ENCODE peak calls at places on chromosomes 7 and 10, in eight cellular contexts. R is upper lobe of left lung, F is HepG2, M is transverse colon, Y is SK-N-SH, J is sigmoid colon, W is suprapubic skin, I is GM12878. P is an unnamed sample.

GRCh38 chr7:50783304-50783703 is 608 bp upstream of the GRB10 start:
- DNase-seq in R (no peak), F (no peak), M (no peak), Y (no peak), J (no peak), W (no peak), I (no peak), P (no peak)

GRCh38 chr7:152618427-152618826 is 57.5 kb downstream of the XRCC2 start:
- DNase-seq in R (no peak), F (no peak), M (no peak), Y (no peak), J (no peak), W (no peak), I (no peak), P (no peak)

GRCh38 chr7:146781352-146782116 is 664.9 kb downstream of the CNTNAP2 start:
- DNase-seq in R (no peak), F (no peak), M (no peak), Y (no peak), J (no peak), W (no peak), I (no peak), P (no peak)

GRCh38 chr7:50854831-50855230 is 72.1 kb upstream of the GRB10 start:
- DNase-seq in R (no peak), F (no peak), M (no peak), Y (no peak), J (no peak), W (no peak), I (no peak), P (no peak)

GRCh38 chr10:131337656-131338055 is 26.1 kb upstream of the TCERG1L start:
- DNase-seq in R (no peak), F (no peak), M (no peak), Y (no peak), J (no peak), W (no peak), I (no peak), P (no peak)

GRCh38 chr10:129883029-129883428 is 81.0 kb downstream of the EBF3 start:
- DNase-seq in R (no peak), F (no peak), M (no peak), Y (no peak), J (no peak), W (no peak), I (no peak), P (no peak)

GRCh38 chr7:19352271-19352670 is 207.1 kb upstream of the FERD3L start:
- DNase-seq in R (no peak), F (no peak), M (no peak), Y (no peak), J (no peak), W (no peak), I (no peak), P (no peak)

GRCh38 chr10:55311823-55312431 is 510.9 kb upstream of the PCDH15 start:
- DNase-seq in R (no peak), F (no peak), M (no peak), Y (peak; percentile 14), J (no peak), W (no peak), I (no peak), P (no peak)

GRCh38 chr7:137757146-137757925 is 89.4 kb downstream of the DGKI start:
- DNase-seq in R (no peak), F (no peak), M (no peak), Y (no peak), J (no peak), W (no peak), I (no peak), P (no peak)

GRCh38 chr10:115171392-115171960 is 78.3 kb downstream of the ATRNL1 start:
- DNase-seq in R (no peak), F (no peak), M (no peak), Y (peak; percentile 3), J (no peak), W (no peak), I (no peak), P (no peak)

GRCh38 chr10:121990015-121990677 is 1.2 kb downstream of the TACC2 start:
- DNase-seq in R (no peak), F (no peak), M (peak; percentile 62), Y (no peak), J (no peak), W (no peak), I (no peak), P (peak; percentile 60)

GRCh38 chr7:43522406-43523156 is 60.3 kb upstream of the STK17A start:
- DNase-seq in R (no peak), F (no peak), M (no peak), Y (no peak), J (no peak), W (no peak), I (no peak), P (no peak)

GRCh38 chr10:48796846-48797245 is 112.2 kb downstream of the WDFY4 start:
- DNase-seq in R (no peak), F (no peak), M (no peak), Y (no peak), J (no peak), W (no peak), I (no peak), P (no peak)

GRCh38 chr10:30705625-30706149 is 76.1 kb upstream of the LYZL2 start:
- DNase-seq in R (no peak), F (no peak), M (no peak), Y (peak; percentile 15), J (no peak), W (no peak), I (peak; percentile 25), P (no peak)

GRCh38 chr7:151088856-151089699 is 2.8 kb downstream of the AGAP3 start:
- DNase-seq in R (peak; percentile 87), F (peak; percentile 73), M (peak; percentile 62), Y (no peak), J (peak; percentile 93), W (peak; percentile 92), I (no peak), P (peak; percentile 62)

GRCh38 chr7:42247301-42247700 is 10.3 kb upstream of the GLI3 start:
- DNase-seq in R (no peak), F (peak; percentile 19), M (no peak), Y (no peak), J (no peak), W (no peak), I (no peak), P (no peak)

GRCh38 chr7:92250603-92251002 is 4.8 kb downstream of the ANKIB1 start:
- DNase-seq in R (no peak), F (no peak), M (no peak), Y (no peak), J (no peak), W (no peak), I (no peak), P (no peak)

GRCh38 chr10:90484518-90484917 is 373.3 kb downstream of the HTR7 start:
- DNase-seq in R (no peak), F (no peak), M (no peak), Y (no peak), J (no peak), W (no peak), I (no peak), P (no peak)

GRCh38 chr7:37160656-37161055 is 288.0 kb downstream of the ELMO1 start:
- DNase-seq in R (no peak), F (no peak), M (no peak), Y (no peak), J (no peak), W (no peak), I (no peak), P (no peak)

DNA sequence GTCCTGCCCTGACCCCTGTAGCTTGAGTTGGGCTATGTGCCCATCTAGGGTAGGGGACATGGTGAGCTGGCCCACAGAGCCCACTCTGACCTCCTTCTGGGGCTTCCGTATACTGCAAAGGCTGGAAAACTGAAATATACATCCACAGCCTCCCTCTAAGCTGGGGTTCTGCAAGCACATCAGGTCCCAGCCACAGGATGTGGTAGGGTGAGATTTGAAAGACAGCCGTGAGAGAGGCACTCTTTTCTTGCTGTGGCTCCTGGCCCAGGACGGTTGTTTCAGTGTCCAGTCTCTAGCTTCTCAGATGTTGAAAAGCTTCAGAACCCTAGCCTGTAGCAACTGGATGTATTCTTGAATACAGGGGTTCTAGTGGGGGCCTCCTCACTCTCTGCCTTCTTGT is 60.1 kb upstream of the ADRB1 start:
- DNase-seq in R (no peak), F (no peak), M (peak; percentile 21), Y (no peak), J (no peak), W (no peak), I (no peak), P (no peak)
- H3K4me3 ChIP-seq in R (no peak overlapping the region), F (no peak overlapping the region), M (no peak overlapping the region), Y (no peak overlapping the region), J (no peak overlapping the region), W (no peak overlapping the region), I (no peak overlapping the region), P (no peak overlapping the region)

GRCh38 chr7:139776486-139777303 is 1.1 kb downstream of the HIPK2 start:
- DNase-seq in R (peak; percentile 31), F (peak; percentile 39), M (peak; percentile 36), Y (peak; percentile 62), J (no peak), W (no peak), I (peak; percentile 36), P (no peak)

GRCh38 chr7:139777948-139778841 is at the start of gene HIPK2:
- DNase-seq in R (peak; percentile 85), F (peak; percentile 56), M (peak; percentile 83), Y (peak; percentile 99), J (peak; percentile 86), W (peak; percentile 84), I (no peak), P (peak; percentile 80)

GRCh38 chr7:139777304-139777890 is 401 bp downstream of the HIPK2 start:
- DNase-seq in R (peak; percentile 49), F (no peak), M (peak; percentile 48), Y (peak; percentile 89), J (peak; percentile 67), W (no peak), I (no peak), P (peak; percentile 53)

GRCh38 chr7:139774376-139774775 is 3.4 kb downstream of the HIPK2 start:
- DNase-seq in R (no peak), F (no peak), M (no peak), Y (no peak), J (no peak), W (no peak), I (no peak), P (no peak)

DNA sequence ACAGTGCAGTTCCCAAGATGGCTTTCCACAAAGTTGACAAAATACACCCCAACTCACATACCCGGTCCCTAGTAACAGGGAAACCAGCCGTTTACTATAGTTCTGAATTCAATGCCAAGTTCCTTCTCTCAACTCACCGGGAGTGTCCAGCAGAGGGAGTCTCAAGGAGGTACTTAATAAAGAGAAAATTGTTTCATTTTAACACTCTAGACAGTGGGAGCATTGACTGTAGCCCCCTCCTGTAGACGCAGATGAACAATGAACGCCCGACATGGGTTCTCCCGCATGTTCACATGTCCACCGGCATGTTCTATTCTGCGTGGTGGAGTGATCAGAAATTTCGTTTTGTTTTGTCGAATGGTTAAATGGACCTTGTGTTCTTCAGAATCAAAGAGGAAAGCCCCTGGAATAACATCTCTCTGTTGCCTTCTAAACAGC is 1.9 kb downstream of the HIPK2 start:
- DNase-seq in R (peak; percentile 69), F (peak; percentile 69), M (peak; percentile 75), Y (peak; percentile 80), J (peak; percentile 77), W (peak; percentile 83), I (peak; percentile 44), P (peak; percentile 80)
- TF ChIP-seq POLR2AphosphoS5 in R (no peak), F (no peak), M (peak; percentile 29), Y (peak; percentile 31), J (peak; percentile 28), W (no peak), I (peak; percentile 53), P (no peak)

GRCh38 chr7:136479922-136480321 is 388.5 kb upstream of the CHRM2 start:
- DNase-seq in R (no peak), F (no peak), M (no peak), Y (no peak), J (no peak), W (no peak), I (no peak), P (no peak)
- TF ChIP-seq EP300 in R (no peak), F (no peak), M (no peak), Y (no peak), J (no peak), W (no peak), I (no peak), P (no peak)

GRCh38 chr10:53209941-53210611 is 437.5 kb upstream of the MBL2 start:
- DNase-seq in R (no peak), F (peak; percentile 14), M (no peak), Y (peak; percentile 27), J (no peak), W (no peak), I (no peak), P (no peak)
- H3K4me3 ChIP-seq in R (no peak overlapping the region), F (no peak overlapping the region), M (no peak overlapping the region), Y (no peak overlapping the region), J (no peak overlapping the region), W (no peak overlapping the region), I (no peak overlapping the region), P (no peak overlapping the region)

P was measured in stomach.